ENCODE peak calls at places on chromosomes 5 and 9, in ten cellular contexts. H, M, C, X, A, U, O, J, V and G are unnamed samples.

GRCh38 chr5:108641596-108641995 is 106.1 kb upstream of the FER start:
- DNase-seq in H (no peak), M (no peak), C (no peak), X (no peak), A (no peak), U (no peak), O (no peak), J (no peak), V (no peak), G (no peak)

GRCh38 chr5:64210866-64211265 is 45.2 kb downstream of the RNF180 start:
- DNase-seq in H (no peak), M (no peak), C (peak; percentile 94), X (peak; percentile 57), A (no peak), U (peak; percentile 65), O (no peak), J (no peak), V (no peak), G (no peak)

GRCh38 chr5:169256191-169256590 is 44.7 kb downstream of the SLIT3 start:
- DNase-seq in H (no peak), M (no peak), C (no peak), X (no peak), A (no peak), U (no peak), O (no peak), J (no peak), V (no peak), G (no peak)

GRCh38 chr9:109799792-109800191 is 19.8 kb downstream of the PALM2AKAP2 start:
- DNase-seq in H (no peak), M (no peak), C (peak; percentile 87), X (peak; percentile 24), A (no peak), U (no peak), O (no peak), J (no peak), V (no peak), G (no peak)

GRCh38 chr9:127405344-127406125 is 8.6 kb downstream of the SLC2A8 start:
- DNase-seq in H (no peak), M (no peak), C (no peak), X (no peak), A (peak; percentile 7), U (no peak), O (no peak), J (no peak), V (no peak), G (no peak)

GRCh38 chr9:35691757-35692301 is 2.1 kb upstream of the TPM2 start:
- DNase-seq in H (no peak), M (no peak), C (no peak), X (peak; percentile 64), A (peak; percentile 33), U (no peak), O (no peak), J (no peak), V (no peak), G (no peak)

GRCh38 chr5:13919087-13919486 is 25.4 kb downstream of the DNAH5 start:
- DNase-seq in H (no peak), M (no peak), C (no peak), X (no peak), A (no peak), U (no peak), O (no peak), J (no peak), V (no peak), G (no peak)

GRCh38 chr5:57693488-57694305 is 211.1 kb upstream of the ACTBL2 start:
- DNase-seq in H (no peak), M (no peak), C (peak; percentile 39), X (peak; percentile 13), A (no peak), U (peak; percentile 28), O (no peak), J (no peak), V (no peak), G (no peak)

GRCh38 chr5:121967187-121967586 is 5.4 kb downstream of the SRFBP1 start:
- DNase-seq in H (no peak), M (no peak), C (peak; percentile 72), X (no peak), A (no peak), U (peak; percentile 52), O (no peak), J (no peak), V (peak; percentile 5), G (no peak)

GRCh38 chr9:74777136-74777879 is 110.4 kb downstream of the TRPM6 start:
- DNase-seq in H (peak; percentile 61), M (peak; percentile 59), C (peak; percentile 82), X (peak; percentile 84), A (peak; percentile 73), U (peak; percentile 46), O (peak; percentile 53), J (peak; percentile 48), V (peak; percentile 48), G (peak; percentile 41)

GRCh38 chr9:70411141-70411929 is 3.1 kb downstream of the KLF9 start:
- DNase-seq in H (no peak), M (peak; percentile 11), C (peak; percentile 93), X (no peak), A (no peak), U (peak; percentile 45), O (no peak), J (no peak), V (peak; percentile 50), G (no peak)

GRCh38 chr5:141050622-141051525 is at the start of gene PCDHB1:
- DNase-seq in H (no peak), M (no peak), C (no peak), X (peak; percentile 73), A (peak; percentile 26), U (no peak), O (no peak), J (no peak), V (peak; percentile 15), G (no peak)

GRCh38 chr5:132895719-132896305 is 22.3 kb downstream of the LEAP2 start:
- DNase-seq in H (no peak), M (no peak), C (peak; percentile 9), X (no peak), A (no peak), U (no peak), O (no peak), J (no peak), V (no peak), G (no peak)

GRCh38 chr5:172597755-172598155 is 43.3 kb upstream of the NEURL1B start:
- DNase-seq in H (no peak), M (no peak), C (no peak), X (no peak), A (no peak), U (no peak), O (no peak), J (no peak), V (no peak), G (no peak)

GRCh38 chr9:100206899-100207298 is 107.9 kb downstream of the INVS start:
- DNase-seq in H (no peak), M (no peak), C (peak; percentile 14), X (no peak), A (no peak), U (no peak), O (no peak), J (no peak), V (no peak), G (no peak)

GRCh38 chr5:154829589-154830218 is 20.7 kb downstream of the FAXDC2 start:
- DNase-seq in H (peak; percentile 32), M (peak; percentile 76), C (peak; percentile 56), X (no peak), A (no peak), U (no peak), O (no peak), J (no peak), V (no peak), G (peak; percentile 85)

GRCh38 chr9:87707805-87708500 is 18.0 kb upstream of the CTSL start:
- DNase-seq in H (no peak), M (no peak), C (peak; percentile 64), X (no peak), A (no peak), U (no peak), O (no peak), J (no peak), V (no peak), G (no peak)

GRCh38 chr5:150065886-150066285 is 20.5 kb downstream of the CSF1R start:
- DNase-seq in H (no peak), M (no peak), C (no peak), X (no peak), A (no peak), U (no peak), O (no peak), J (no peak), V (no peak), G (no peak)

GRCh38 chr5:109177227-109177626 is 232.5 kb downstream of the PJA2 start:
- DNase-seq in H (no peak), M (no peak), C (no peak), X (no peak), A (no peak), U (no peak), O (no peak), J (no peak), V (no peak), G (no peak)